ENCODE peak calls at places on chromosomes 4 and X, in four cellular contexts. W is HCT116, I is breast epithelium, A is PC-3. N is an unnamed sample. For H3K9me3, the result is how much of the 10 kb centered on the place peaks cover.

GRCh38 chrX:41526925-41527324 is 79.8 kb downstream of the NYX start:
- DNase-seq in W (no peak), I (no peak), A (peak), N (no peak)

GRCh38 chr4:176205299-176205698 is 9.9 kb upstream of the SPATA4 start:
- DNase-seq in W (no peak), I (no peak), A (no peak), N (no peak)

GRCh38 chrX:78527263-78527662 is 131.9 kb downstream of the RTL3 start:
- DNase-seq in W (no peak), I (no peak), A (peak), N (no peak)

GRCh38 chrX:151973851-151974335 is 583 bp downstream of the GABRE start:
- DNase-seq in W (no peak), I (no peak), A (no peak), N (no peak)

GRCh38 chr4:48667148-48667547 is 112.9 kb downstream of the FRYL start:
- DNase-seq in W (no peak), I (no peak), A (no peak), N (no peak)

GRCh38 chrX:25001808-25002657 is 13.7 kb downstream of the ARX start:
- DNase-seq in W (no peak), I (no peak), A (no peak), N (no peak)

GRCh38 chrX:120840826-120841225 is 34.8 kb downstream of the CT47B1 start:
- DNase-seq in W (no peak), I (no peak), A (peak), N (no peak)

GRCh38 chr4:39044947-39045734 is 12.9 kb upstream of the TMEM156 start:
- DNase-seq in W (no peak), I (no peak), A (no peak), N (no peak)

GRCh38 chrX:85084770-85085393 is 81.2 kb downstream of the APOOL start:
- DNase-seq in W (peak), I (no peak), A (peak), N (no peak)

GRCh38 chr4:127995776-127996175 is 30.6 kb downstream of the ABHD18 start:
- DNase-seq in W (no peak), I (no peak), A (peak), N (no peak)

GRCh38 chr4:8209176-8209874 is 10.2 kb downstream of the SH3TC1 start:
- DNase-seq in W (no peak), I (no peak), A (no peak), N (no peak)

GRCh38 chr4:151438154-151438553 is 29.2 kb downstream of the FHIP1A start:
- DNase-seq in W (no peak), I (no peak), A (no peak), N (no peak)
- H3K9me3 ChIP-seq in W (under half), I (under half), A (under half), N (under half)

DNA sequence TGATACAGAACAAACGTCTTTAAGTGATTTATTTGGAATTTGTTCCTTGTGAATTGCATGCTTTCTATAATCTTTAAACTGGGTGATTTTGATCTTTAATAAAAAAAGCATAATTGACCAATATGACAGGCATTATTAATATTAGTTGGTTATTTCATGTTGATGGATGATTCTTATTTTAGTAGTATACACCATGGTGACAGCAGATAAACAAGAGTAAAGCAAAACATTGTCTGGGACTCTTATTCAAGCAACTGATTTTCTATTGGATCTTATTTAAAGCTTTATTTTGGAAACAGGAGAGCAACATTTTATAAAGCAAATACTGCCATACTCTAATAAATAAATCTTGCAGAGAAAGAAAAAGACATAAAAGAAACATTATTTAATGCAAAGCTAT is 591.4 kb upstream of the GNPDA2 start:
- DNase-seq in W (no peak), I (no peak), A (no peak), N (no peak)
- H3K9me3 ChIP-seq in W (under half), I (under half), A (under half), N (under half)

DNA sequence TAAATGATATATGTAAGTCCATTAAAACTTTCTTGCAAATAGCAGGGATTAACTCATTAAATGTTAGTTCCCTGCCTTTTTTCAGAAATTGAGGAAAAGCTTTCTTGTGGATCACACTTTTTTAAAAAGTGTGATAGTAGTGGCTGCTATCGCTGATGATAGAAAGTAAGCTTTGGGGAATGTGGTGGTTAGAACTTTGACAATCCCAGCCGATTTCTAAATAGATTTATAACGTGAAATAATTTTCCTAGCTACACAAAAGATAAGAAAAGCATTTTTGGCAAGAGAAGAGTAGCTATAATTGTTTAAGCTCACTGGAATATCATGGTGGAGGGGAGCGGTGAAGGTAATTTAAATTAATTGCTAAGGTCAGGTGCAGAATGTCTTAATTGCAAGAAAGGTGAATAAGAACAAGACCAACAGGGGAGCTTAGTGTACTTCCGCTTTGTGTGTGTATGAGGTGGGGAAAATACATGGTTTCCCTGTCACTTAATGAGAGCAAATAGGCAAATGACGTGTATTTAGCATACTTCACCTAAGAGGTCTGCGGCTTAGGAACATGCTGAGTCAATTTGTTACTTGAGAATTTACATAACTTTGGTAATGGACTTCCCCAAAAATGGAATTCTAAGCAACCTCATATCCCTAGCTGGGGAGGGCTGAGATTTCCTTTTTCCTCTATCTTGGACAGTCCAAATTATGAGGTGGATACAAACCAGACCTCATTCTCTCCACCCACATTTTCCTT is 11.7 kb upstream of the IL21 start:
- DNase-seq in W (no peak), I (no peak), A (no peak), N (no peak)
- H3K9me3 ChIP-seq in W (under half), I (under half), A (under half), N (under half)

GRCh38 chr4:138751290-138751689 is 264.3 kb upstream of the NOCT start:
- DNase-seq in W (no peak), I (no peak), A (no peak), N (no peak)
- H3K9me3 ChIP-seq in W (under half), I (under half), A (under half), N (under half)

GRCh38 chr4:21181716-21182115 is 481.5 kb downstream of the PACRGL start:
- DNase-seq in W (no peak), I (no peak), A (no peak), N (no peak)

GRCh38 chr4:21177092-21177491 is 476.8 kb downstream of the PACRGL start:
- DNase-seq in W (no peak), I (no peak), A (no peak), N (no peak)
- H3K9me3 ChIP-seq in W (under half), I (under half), A (under half), N (under half)